ENCODE peak calls at places on chromosome 5, in five cellular contexts. J, R, S, V and G are unnamed samples.

GRCh38 chr5:42949348-42950090 is 90.6 kb downstream of the ANXA2R start:
- DNase-seq in J (peak; percentile 14), R (peak; percentile 77), S (peak; percentile 30), V (peak; percentile 77), G (no peak)

GRCh38 chr5:149757956-149758355 is 27.8 kb downstream of the PPARGC1B start:
- DNase-seq in J (no peak), R (no peak), S (no peak), V (no peak), G (no peak)

GRCh38 chr5:149215478-149216042 is 56.1 kb upstream of the AFAP1L1 start:
- DNase-seq in J (no peak), R (peak; percentile 77), S (no peak), V (peak; percentile 59), G (no peak)

GRCh38 chr5:88732181-88732633 is 150.8 kb downstream of the MEF2C start:
- DNase-seq in J (no peak), R (peak; percentile 90), S (no peak), V (peak; percentile 24), G (peak; percentile 35)

GRCh38 chr5:149452007-149452664 is 73.0 kb upstream of the IL17B start:
- DNase-seq in J (no peak), R (peak; percentile 83), S (no peak), V (no peak), G (no peak)

GRCh38 chr5:3365501-3366215 is 230.0 kb upstream of the IRX1 start:
- DNase-seq in J (no peak), R (no peak), S (no peak), V (no peak), G (no peak)

GRCh38 chr5:167051369-167051768 is 1240.1 kb upstream of the WWC1 start:
- DNase-seq in J (no peak), R (no peak), S (no peak), V (no peak), G (no peak)

GRCh38 chr5:157269165-157269671 is 3.3 kb downstream of the CYFIP2 start:
- DNase-seq in J (no peak), R (no peak), S (no peak), V (no peak), G (no peak)

GRCh38 chr5:154285661-154286408 is 95.3 kb downstream of the GALNT10 start:
- DNase-seq in J (no peak), R (no peak), S (no peak), V (peak; percentile 62), G (no peak)

GRCh38 chr5:139792218-139792617 is 3.4 kb upstream of the PSD2 start:
- DNase-seq in J (no peak), R (no peak), S (no peak), V (no peak), G (peak; percentile 10)